ENCODE peak calls at places on chromosomes 13 and 19, in seven cellular contexts. S, H, X, D, U, N and O are unnamed samples.

GRCh38 chr13:36130168-36130541 is 1.0 kb downstream of the DCLK1 start:
- DNase-seq in S (peak), H (no peak), X (no peak), D (no peak), U (no peak), N (no peak), O (no peak)

GRCh38 chr13:111537115-111537728 is 216.8 kb downstream of the TEX29 start:
- DNase-seq in S (no peak), H (no peak), X (no peak), D (no peak), U (no peak), N (no peak), O (no peak)

GRCh38 chr19:35063940-35064818 is 22.7 kb downstream of the HPN start:
- DNase-seq in S (peak), H (peak), X (peak), D (no peak), U (no peak), N (no peak), O (peak)

GRCh38 chr19:34559045-34559444 is 77.5 kb downstream of the WTIP start:
- DNase-seq in S (no peak), H (no peak), X (no peak), D (no peak), U (no peak), N (no peak), O (no peak)

GRCh38 chr19:19627716-19628498 is at the start of gene LPAR2:
- DNase-seq in S (no peak), H (no peak), X (no peak), D (peak), U (no peak), N (peak), O (no peak)

GRCh38 chr19:18109363-18109730 is 11.8 kb downstream of the MAST3 start:
- DNase-seq in S (no peak), H (no peak), X (no peak), D (no peak), U (no peak), N (no peak), O (no peak)

GRCh38 chr19:45578861-45579260 is 5.7 kb downstream of the OPA3 start:
- DNase-seq in S (no peak), H (no peak), X (no peak), D (no peak), U (no peak), N (no peak), O (peak)

GRCh38 chr13:32585625-32586021 is 629 bp upstream of the PDS5B start:
- DNase-seq in S (no peak), H (peak), X (peak), D (no peak), U (no peak), N (no peak), O (no peak)

GRCh38 chr19:38030681-38031422 is 123.8 kb downstream of the SIPA1L3 start:
- DNase-seq in S (no peak), H (no peak), X (no peak), D (no peak), U (no peak), N (no peak), O (no peak)